ENCODE peak calls at places on chromosomes 12 and 14, in nine cellular contexts. Y, Q, H, L, F, S, A, K and E are unnamed samples.

GRCh38 chr12:119615518-119616475 is 22.2 kb downstream of the TMEM233 start:
- DNase-seq in Y (no peak), Q (no peak), H (no peak), L (no peak), F (no peak), S (no peak), A (no peak), K (no peak), E (no peak)

GRCh38 chr12:53012928-53013327 is 6.7 kb downstream of the EIF4B start:
- DNase-seq in Y (no peak), Q (no peak), H (no peak), L (no peak), F (no peak), S (no peak), A (no peak), K (no peak), E (no peak)

GRCh38 chr12:3820122-3820521 is 53.1 kb downstream of the PARP11 start:
- DNase-seq in Y (peak), Q (no peak), H (peak), L (no peak), F (no peak), S (no peak), A (peak), K (no peak), E (no peak)

GRCh38 chr12:125540580-125541204 is 475.5 kb downstream of the AACS start:
- DNase-seq in Y (no peak), Q (no peak), H (no peak), L (no peak), F (no peak), S (peak), A (no peak), K (no peak), E (no peak)

GRCh38 chr12:93624595-93625294 is 52.3 kb downstream of the SOCS2 start:
- DNase-seq in Y (peak), Q (no peak), H (peak), L (peak), F (no peak), S (peak), A (peak), K (no peak), E (peak)

GRCh38 chr14:104970231-104971068 is 7.7 kb downstream of the AHNAK2 start:
- DNase-seq in Y (peak), Q (no peak), H (no peak), L (peak), F (no peak), S (no peak), A (peak), K (peak), E (peak)

GRCh38 chr14:87643005-87643404 is 350.0 kb downstream of the GALC start:
- DNase-seq in Y (no peak), Q (no peak), H (no peak), L (no peak), F (no peak), S (no peak), A (no peak), K (no peak), E (no peak)

GRCh38 chr12:56880416-56881035 is 53.7 kb downstream of the SDR9C7 start:
- DNase-seq in Y (no peak), Q (no peak), H (no peak), L (no peak), F (no peak), S (no peak), A (no peak), K (no peak), E (no peak)

GRCh38 chr12:113867258-113867657 is 98.9 kb downstream of the RBM19 start:
- DNase-seq in Y (no peak), Q (no peak), H (peak), L (no peak), F (no peak), S (no peak), A (no peak), K (no peak), E (no peak)

GRCh38 chr14:106327234-106327633 is 800.9 kb downstream of the TMEM121 start:
- DNase-seq in Y (no peak), Q (no peak), H (no peak), L (no peak), F (no peak), S (no peak), A (no peak), K (no peak), E (no peak)

GRCh38 chr14:92481811-92482559 is 31.6 kb upstream of the RIN3 start:
- DNase-seq in Y (no peak), Q (no peak), H (no peak), L (no peak), F (no peak), S (no peak), A (no peak), K (no peak), E (no peak)

GRCh38 chr12:6963741-6964446 is 6.6 kb downstream of the PHB2 start:
- DNase-seq in Y (no peak), Q (no peak), H (no peak), L (no peak), F (no peak), S (peak), A (no peak), K (peak), E (no peak)

GRCh38 chr14:58307597-58308316 is 9.4 kb downstream of the ARID4A start:
- DNase-seq in Y (no peak), Q (no peak), H (no peak), L (no peak), F (no peak), S (no peak), A (no peak), K (no peak), E (no peak)

GRCh38 chr14:38485011-38485410 is 229.1 kb upstream of the CLEC14A start:
- DNase-seq in Y (no peak), Q (no peak), H (no peak), L (no peak), F (no peak), S (no peak), A (no peak), K (no peak), E (no peak)

GRCh38 chr14:93543766-93544165 is 113.0 kb downstream of the UNC79 start:
- DNase-seq in Y (no peak), Q (no peak), H (peak), L (peak), F (no peak), S (peak), A (no peak), K (no peak), E (no peak)

GRCh38 chr12:94289551-94290312 is 141.4 kb downstream of the PLXNC1 start:
- DNase-seq in Y (peak), Q (no peak), H (no peak), L (no peak), F (no peak), S (no peak), A (peak), K (no peak), E (no peak)

GRCh38 chr12:27583057-27583797 is 59.2 kb downstream of the PPFIBP1 start:
- DNase-seq in Y (no peak), Q (no peak), H (no peak), L (no peak), F (no peak), S (no peak), A (no peak), K (no peak), E (no peak)

GRCh38 chr12:32534698-32535097 is 135.3 kb downstream of the FGD4 start:
- DNase-seq in Y (no peak), Q (no peak), H (peak), L (no peak), F (no peak), S (no peak), A (no peak), K (no peak), E (no peak)

GRCh38 chr14:67526676-67527459 is 6.2 kb upstream of the PLEKHH1 start:
- DNase-seq in Y (peak), Q (no peak), H (peak), L (peak), F (peak), S (peak), A (peak), K (no peak), E (no peak)

GRCh38 chr12:55720071-55720564 is at the start of gene RDH5:
- DNase-seq in Y (peak), Q (no peak), H (peak), L (no peak), F (no peak), S (no peak), A (peak), K (peak), E (no peak)

GRCh38 chr12:50488801-50489200 is 16.0 kb upstream of the DIP2B start:
- DNase-seq in Y (no peak), Q (no peak), H (no peak), L (no peak), F (no peak), S (no peak), A (no peak), K (no peak), E (no peak)

GRCh38 chr14:95162641-95163040 is 5.3 kb upstream of the DICER1 start:
- DNase-seq in Y (no peak), Q (no peak), H (no peak), L (no peak), F (no peak), S (no peak), A (no peak), K (no peak), E (no peak)

DNA sequence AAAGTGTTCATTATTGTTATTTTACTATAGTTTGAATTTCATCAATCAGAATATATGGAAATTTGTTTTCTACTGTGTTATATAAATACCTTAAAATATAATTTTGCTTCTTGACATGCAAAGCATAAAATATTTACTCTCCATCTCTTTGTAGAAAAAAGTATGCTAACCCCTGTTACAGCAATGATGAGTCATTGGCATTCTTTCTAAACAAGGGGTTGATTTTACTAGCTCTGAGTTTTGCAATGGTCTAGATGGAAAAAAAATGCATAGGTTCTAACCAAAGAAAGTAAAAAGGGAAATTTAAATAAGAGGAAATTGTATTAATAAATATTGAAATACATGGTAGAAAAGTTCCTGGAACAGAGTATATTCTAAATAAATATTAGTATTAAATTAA is 990.2 kb upstream of the ATXN7L3B start:
- DNase-seq in Y (no peak), Q (no peak), H (no peak), L (no peak), F (no peak), S (no peak), A (no peak), K (no peak), E (no peak)
- H3K27ac ChIP-seq in Y (no peak), Q (no peak), H (no peak), L (no peak), F (no peak), S (no peak), A (no peak), K (no peak), E (no peak)

GRCh38 chr12:82357340-82357739 is 847 bp downstream of the CCDC59 start:
- DNase-seq in Y (no peak), Q (no peak), H (no peak), L (no peak), F (no peak), S (no peak), A (no peak), K (no peak), E (no peak)
- H3K27ac ChIP-seq in Y (peak), Q (peak), H (peak), L (no peak), F (peak), S (no peak), A (peak), K (peak), E (peak)

DNA sequence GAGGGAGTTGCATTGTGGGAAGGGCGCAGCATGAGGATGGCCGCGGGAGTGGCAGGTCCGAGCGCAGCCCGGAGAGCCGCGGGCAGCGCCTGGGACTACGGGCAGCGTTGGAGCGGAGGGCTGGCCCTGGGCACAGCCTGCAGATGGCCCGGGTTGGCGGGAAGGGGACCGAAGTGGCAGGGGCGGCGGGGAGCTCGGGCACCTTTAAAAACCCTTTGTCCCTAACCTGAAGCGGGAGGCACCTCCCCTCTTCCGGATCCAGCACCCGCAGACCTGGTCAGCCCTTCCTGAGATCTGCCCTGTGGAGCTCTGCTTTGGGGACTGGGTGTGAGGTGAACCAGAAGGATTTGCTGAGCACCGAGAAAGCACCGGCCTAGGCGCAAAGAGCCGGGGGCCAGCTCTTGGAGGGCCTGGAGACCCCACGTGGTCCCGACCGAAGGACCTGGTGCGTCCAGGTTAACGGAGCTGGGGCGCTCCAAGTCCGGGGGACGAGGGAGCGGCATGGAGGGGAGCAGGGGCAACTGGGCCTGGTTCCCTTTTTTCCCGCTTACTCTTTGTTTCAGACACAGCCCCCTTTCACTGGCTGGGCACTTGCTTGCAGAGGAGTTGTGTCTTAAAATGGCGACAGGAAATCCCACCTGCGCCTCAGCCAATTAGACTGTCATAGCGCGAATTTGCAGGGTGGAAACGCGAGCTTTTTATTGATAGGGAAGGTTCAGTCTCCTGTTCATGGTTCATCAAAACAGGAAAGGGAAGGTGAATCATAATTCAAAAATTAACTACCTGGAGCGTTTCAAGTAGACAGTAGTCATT is 792 bp upstream of the SLC38A1 start:
- DNase-seq in Y (no peak), Q (peak), H (no peak), L (no peak), F (peak), S (no peak), A (peak), K (no peak), E (no peak)
- H3K27ac ChIP-seq in Y (no peak), Q (peak), H (no peak), L (peak), F (peak), S (peak), A (no peak), K (peak), E (peak)

GRCh38 chr14:59337151-59337611 is 128.0 kb downstream of the GPR135 start:
- DNase-seq in Y (no peak), Q (no peak), H (no peak), L (no peak), F (no peak), S (no peak), A (peak), K (peak), E (no peak)
- H3K27ac ChIP-seq in Y (no peak), Q (no peak), H (no peak), L (no peak), F (no peak), S (no peak), A (peak), K (peak), E (no peak)

DNA sequence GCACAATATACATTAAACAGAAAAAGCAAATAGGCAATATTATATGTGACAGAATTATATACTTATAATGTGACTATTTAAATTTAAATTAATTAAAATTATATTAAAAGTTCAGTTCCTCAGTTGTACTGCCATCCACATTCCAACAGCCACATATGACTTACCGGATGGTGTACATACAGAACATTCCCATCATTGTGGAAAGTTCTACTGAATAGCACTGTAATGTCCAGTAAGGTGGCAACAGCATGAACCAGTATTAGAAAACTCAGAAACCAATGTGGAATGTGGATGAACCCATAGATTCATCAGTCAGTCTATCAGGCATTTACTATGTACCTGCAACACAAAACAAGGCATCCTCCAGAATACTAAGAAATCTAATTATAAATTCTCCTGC is 12.4 kb downstream of the ATG14 start:
- DNase-seq in Y (no peak), Q (no peak), H (no peak), L (no peak), F (no peak), S (no peak), A (no peak), K (no peak), E (no peak)
- H3K27ac ChIP-seq in Y (peak), Q (no peak), H (no peak), L (no peak), F (no peak), S (no peak), A (peak), K (peak), E (no peak)

GRCh38 chr14:89406941-89407340 is 10.1 kb downstream of the FOXN3 start:
- DNase-seq in Y (no peak), Q (no peak), H (no peak), L (no peak), F (no peak), S (no peak), A (no peak), K (no peak), E (no peak)

GRCh38 chr14:89409961-89410360 is 7.1 kb downstream of the FOXN3 start:
- DNase-seq in Y (no peak), Q (no peak), H (no peak), L (no peak), F (no peak), S (no peak), A (no peak), K (no peak), E (no peak)

GRCh38 chr14:89411976-89412375 is 5.1 kb downstream of the FOXN3 start:
- DNase-seq in Y (no peak), Q (no peak), H (no peak), L (no peak), F (no peak), S (no peak), A (no peak), K (no peak), E (no peak)

GRCh38 chr14:89407856-89408255 is 9.2 kb downstream of the FOXN3 start:
- DNase-seq in Y (peak), Q (no peak), H (no peak), L (no peak), F (no peak), S (no peak), A (no peak), K (no peak), E (no peak)

DNA sequence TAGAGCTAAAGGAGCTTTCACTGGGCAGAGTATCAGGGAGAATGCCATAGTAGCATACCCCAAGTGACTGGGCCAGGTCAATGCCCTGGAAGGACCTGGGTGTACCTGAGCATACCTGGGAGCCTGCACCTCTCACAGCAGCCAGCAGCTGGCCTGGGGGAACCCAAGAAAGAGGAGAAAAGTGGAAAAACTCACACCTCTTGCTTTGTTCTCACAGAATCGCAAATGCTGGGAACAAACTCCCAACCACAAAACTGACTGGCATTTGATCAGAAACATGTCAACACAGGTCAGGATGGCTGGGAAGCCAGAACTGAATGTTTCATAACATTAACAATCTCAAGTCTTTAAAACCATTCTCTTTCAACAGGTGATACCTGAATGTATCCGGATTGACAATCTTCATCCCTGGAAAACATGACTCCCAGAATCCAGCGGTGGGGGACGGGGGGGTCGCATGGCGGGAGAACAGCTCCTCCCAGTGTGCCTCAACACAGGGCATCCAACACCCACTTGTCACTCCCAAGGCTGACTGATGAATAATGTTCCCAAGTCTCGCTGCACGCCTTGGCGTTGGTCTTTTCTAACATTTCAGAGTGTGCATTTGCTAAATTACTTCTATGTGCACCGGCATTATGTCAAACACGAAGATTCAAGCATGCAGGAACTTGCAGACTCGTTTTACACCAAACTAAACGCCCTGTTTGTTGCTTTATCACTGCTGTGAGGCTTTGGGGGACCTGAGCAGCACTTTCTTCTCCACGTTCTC is 7.9 kb downstream of the FOXN3 start:
- DNase-seq in Y (no peak), Q (no peak), H (no peak), L (no peak), F (no peak), S (no peak), A (no peak), K (no peak), E (peak)
- H3K27ac ChIP-seq in Y (no peak), Q (no peak), H (no peak), L (no peak), F (no peak), S (no peak), A (no peak), K (peak), E (peak)

DNA sequence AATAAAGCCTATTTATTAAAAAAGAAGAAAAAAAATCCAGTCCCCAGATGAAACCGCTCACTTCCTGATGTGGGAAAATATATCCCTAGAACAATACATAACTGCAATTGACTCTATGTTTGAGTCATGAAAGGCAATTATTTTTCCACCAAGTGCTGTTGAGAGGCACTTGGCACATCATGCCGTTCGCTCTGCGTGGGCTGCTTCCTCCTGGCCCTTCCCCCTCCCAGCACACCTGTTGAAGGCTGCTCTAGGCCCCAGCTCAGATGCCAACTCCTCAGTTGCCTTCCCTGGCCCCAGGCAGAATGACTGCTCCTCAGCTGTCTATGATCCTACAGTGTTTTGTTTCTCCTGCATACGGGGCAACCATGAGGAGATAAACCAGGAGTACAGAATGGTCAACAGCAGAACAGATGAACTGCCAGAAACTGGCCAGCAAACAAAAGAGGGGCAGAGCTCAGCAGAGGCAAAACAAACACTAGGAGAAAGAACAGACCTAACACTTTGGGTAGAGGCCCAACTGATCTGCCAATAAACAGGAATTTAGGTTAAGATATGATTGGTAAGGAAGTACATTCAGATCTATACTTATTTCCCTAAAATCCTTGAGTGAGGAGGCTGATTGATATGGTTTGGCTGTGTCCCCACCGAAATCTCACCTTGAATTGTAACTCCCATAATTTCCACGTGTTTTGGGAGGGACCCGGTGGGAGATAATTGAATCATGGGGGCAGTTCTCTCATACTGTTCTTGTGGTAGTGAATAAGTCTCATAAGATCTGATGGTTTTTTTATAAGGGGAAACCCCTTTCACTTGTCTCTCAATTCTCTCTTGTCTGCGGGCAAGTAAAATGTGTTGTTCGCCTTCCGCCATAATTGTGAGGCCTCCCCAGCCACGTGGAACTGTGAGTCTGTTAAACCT is 58.7 kb downstream of the SLC38A1 start:
- DNase-seq in Y (no peak), Q (peak), H (peak), L (no peak), F (peak), S (no peak), A (peak), K (peak), E (peak)
- H3K27ac ChIP-seq in Y (no peak), Q (peak), H (no peak), L (no peak), F (no peak), S (no peak), A (no peak), K (peak), E (peak)